ENCODE peak calls at places on chromosome 1, in ten cellular contexts. V, U, F, P, Q, B, W, K, G and C are unnamed samples.

GRCh38 chr1:235079443-235079967 is 49.1 kb downstream of the TOMM20 start:
- DNase-seq in V (no peak), U (no peak), F (peak; percentile 73), P (no peak), Q (no peak), B (peak; percentile 74), W (no peak), K (no peak), G (peak; percentile 80), C (peak; percentile 99)

GRCh38 chr1:36134805-36135339 is 9.8 kb upstream of the COL8A2 start:
- DNase-seq in V (no peak), U (peak; percentile 53), F (peak; percentile 66), P (peak; percentile 84), Q (peak; percentile 75), B (peak; percentile 47), W (no peak), K (peak; percentile 81), G (peak; percentile 35), C (peak; percentile 55)

GRCh38 chr1:227946624-227947424 is 908 bp downstream of the WNT9A start:
- DNase-seq in V (no peak), U (no peak), F (peak; percentile 91), P (peak; percentile 93), Q (peak; percentile 81), B (peak; percentile 43), W (peak; percentile 92), K (peak; percentile 70), G (peak; percentile 82), C (peak; percentile 70)

GRCh38 chr1:162069334-162070093 is at the start of gene NOS1AP:
- DNase-seq in V (no peak), U (peak; percentile 8), F (peak; percentile 89), P (peak; percentile 93), Q (peak; percentile 82), B (no peak), W (peak; percentile 82), K (peak; percentile 89), G (peak; percentile 81), C (peak; percentile 49)

GRCh38 chr1:15007842-15008241 is 145.7 kb upstream of the TMEM51 start:
- DNase-seq in V (no peak), U (no peak), F (no peak), P (no peak), Q (peak; percentile 78), B (no peak), W (no peak), K (no peak), G (no peak), C (no peak)

GRCh38 chr1:193270996-193271395 is 84.6 kb upstream of the B3GALT2 start:
- DNase-seq in V (no peak), U (no peak), F (no peak), P (no peak), Q (no peak), B (peak; percentile 97), W (no peak), K (no peak), G (no peak), C (no peak)

GRCh38 chr1:152047607-152047953 is 10.8 kb upstream of the S100A11 start:
- DNase-seq in V (no peak), U (peak; percentile 50), F (no peak), P (no peak), Q (peak; percentile 77), B (peak; percentile 87), W (peak; percentile 86), K (peak; percentile 89), G (no peak), C (peak; percentile 80)

GRCh38 chr1:111205724-111206070 is 5.3 kb upstream of the DENND2D start:
- DNase-seq in V (no peak), U (no peak), F (no peak), P (no peak), Q (no peak), B (no peak), W (no peak), K (no peak), G (no peak), C (no peak)

GRCh38 chr1:59028052-59028451 is 244.2 kb upstream of the JUN start:
- DNase-seq in V (no peak), U (no peak), F (no peak), P (no peak), Q (no peak), B (no peak), W (no peak), K (peak; percentile 1), G (no peak), C (no peak)

GRCh38 chr1:31377361-31377863 is 4.5 kb upstream of the FABP3 start:
- DNase-seq in V (no peak), U (no peak), F (no peak), P (no peak), Q (no peak), B (no peak), W (no peak), K (no peak), G (no peak), C (no peak)

GRCh38 chr1:212430416-212430815 is 2.3 kb upstream of the NENF start:
- DNase-seq in V (no peak), U (no peak), F (no peak), P (no peak), Q (no peak), B (peak; percentile 28), W (no peak), K (no peak), G (no peak), C (no peak)

GRCh38 chr1:6975991-6976390 is 190.7 kb downstream of the CAMTA1 start:
- DNase-seq in V (no peak), U (no peak), F (no peak), P (no peak), Q (no peak), B (no peak), W (no peak), K (no peak), G (no peak), C (no peak)

GRCh38 chr1:1058921-1059493 is 15.1 kb downstream of the RNF223 start:
- DNase-seq in V (no peak), U (no peak), F (peak; percentile 54), P (peak; percentile 51), Q (no peak), B (no peak), W (no peak), K (no peak), G (no peak), C (peak; percentile 34)

GRCh38 chr1:164578474-164579200 is 19.7 kb downstream of the PBX1 start:
- DNase-seq in V (no peak), U (no peak), F (peak; percentile 23), P (no peak), Q (no peak), B (no peak), W (no peak), K (no peak), G (no peak), C (no peak)

GRCh38 chr1:164579346-164579745 is 20.4 kb downstream of the PBX1 start:
- DNase-seq in V (no peak), U (no peak), F (no peak), P (no peak), Q (no peak), B (no peak), W (no peak), K (no peak), G (no peak), C (no peak)

GRCh38 chr1:164575356-164575755 is 16.4 kb downstream of the PBX1 start:
- DNase-seq in V (no peak), U (no peak), F (no peak), P (peak; percentile 32), Q (no peak), B (no peak), W (no peak), K (no peak), G (no peak), C (no peak)

GRCh38 chr1:164577291-164577690 is 18.3 kb downstream of the PBX1 start:
- DNase-seq in V (no peak), U (no peak), F (no peak), P (no peak), Q (no peak), B (no peak), W (no peak), K (no peak), G (no peak), C (no peak)

GRCh38 chr1:164576311-164577271 is 17.6 kb downstream of the PBX1 start:
- DNase-seq in V (no peak), U (no peak), F (no peak), P (peak; percentile 70), Q (peak; percentile 41), B (no peak), W (peak; percentile 74), K (peak; percentile 69), G (no peak), C (no peak)
- H3K4me3 ChIP-seq in V (peak overlapping the region; percentile 54), U (peak overlapping the region; percentile 74), F (no peak overlapping the region), P (peak overlapping the region; percentile 40), Q (no peak overlapping the region), B (peak overlapping the region; percentile 14), W (peak overlapping the region; percentile 21), K (peak overlapping the region; percentile 67), G (no peak overlapping the region), C (no peak overlapping the region)

GRCh38 chr1:12477301-12477700 is 140.7 kb downstream of the DHRS3 start:
- DNase-seq in V (no peak), U (no peak), F (no peak), P (no peak), Q (no peak), B (no peak), W (no peak), K (peak; percentile 39), G (no peak), C (no peak)
- H3K4me1 ChIP-seq in V (peaks cover 9% of the 10 kb centered on the region), U (peaks cover 59% of the 10 kb centered on the region), F (peaks cover 16% of the 10 kb centered on the region), P (peaks cover 15% of the 10 kb centered on the region), Q (peaks cover 61% of the 10 kb centered on the region), B (peaks cover 71% of the 10 kb centered on the region), W (no peaks in the 10 kb centered on the region), K (peaks cover 39% of the 10 kb centered on the region), G (peaks cover 50% of the 10 kb centered on the region), C (peaks cover 74% of the 10 kb centered on the region)

GRCh38 chr1:206751891-206752290 is 18.7 kb upstream of the IL19 start:
- DNase-seq in V (no peak), U (no peak), F (no peak), P (no peak), Q (no peak), B (no peak), W (no peak), K (no peak), G (no peak), C (no peak)

GRCh38 chr1:206753141-206753540 is 17.4 kb upstream of the IL19 start:
- DNase-seq in V (no peak), U (no peak), F (no peak), P (no peak), Q (no peak), B (peak; percentile 72), W (no peak), K (no peak), G (no peak), C (no peak)

GRCh38 chr1:206757524-206758266 is 12.9 kb upstream of the IL19 start:
- DNase-seq in V (no peak), U (no peak), F (no peak), P (no peak), Q (no peak), B (no peak), W (no peak), K (no peak), G (no peak), C (no peak)

GRCh38 chr1:206752481-206752880 is 18.1 kb upstream of the IL19 start:
- DNase-seq in V (no peak), U (no peak), F (no peak), P (no peak), Q (no peak), B (no peak), W (no peak), K (no peak), G (no peak), C (no peak)

GRCh38 chr1:206754011-206754410 is 16.6 kb upstream of the IL19 start:
- DNase-seq in V (no peak), U (no peak), F (no peak), P (no peak), Q (no peak), B (peak; percentile 70), W (no peak), K (no peak), G (no peak), C (no peak)
- H3K4me3 ChIP-seq in V (no peak overlapping the region), U (no peak overlapping the region), F (no peak overlapping the region), P (no peak overlapping the region), Q (no peak overlapping the region), B (no peak overlapping the region), W (no peak overlapping the region), K (no peak overlapping the region), G (no peak overlapping the region), C (no peak overlapping the region)

GRCh38 chr1:183223467-183223866 is 37.4 kb downstream of the LAMC2 start:
- DNase-seq in V (no peak), U (no peak), F (no peak), P (no peak), Q (no peak), B (peak; percentile 19), W (no peak), K (no peak), G (no peak), C (no peak)
- H3K4me1 ChIP-seq in V (peaks cover 6% of the 10 kb centered on the region), U (peaks cover 2% of the 10 kb centered on the region), F (peaks cover 17% of the 10 kb centered on the region), P (peaks cover 18% of the 10 kb centered on the region), Q (no peaks in the 10 kb centered on the region), B (no peaks in the 10 kb centered on the region), W (no peaks in the 10 kb centered on the region), K (peaks cover 5% of the 10 kb centered on the region), G (peaks cover 5% of the 10 kb centered on the region), C (no peaks in the 10 kb centered on the region)